ENCODE peak calls at places on chromosomes 13 and 19, in ten cellular contexts. I is fibroblast of lung; R is progenitor cell of endocrine pancreas; L is stimulated activated CD4-positive, alpha-beta T cell treated with anti-CD3 and anti-CD28 coated beads, TNF-alpha, amount 100 ng/mL, for 48 hours; U is non-pigmented ciliary epithelial cell; Y is activated T-cell treated with anti-CD3 and anti-CD28 coated beads, Interleukin-2, amount 50 U/mL, for 72 hours; Q is T-helper 2 cell; V is tibial nerve; G is Right ventricle myocardium superior; F is HTR-8/SVneo. W is an unnamed sample.

GRCh38 chr13:58598241-58598640 is 966.7 kb downstream of the PCDH17 start:
- DNase-seq in G (no peak), I (peak; percentile 5), Q (no peak), U (no peak), V (no peak), F (no peak), Y (no peak), L (no peak), R (no peak), W (no peak)

GRCh38 chr13:48448285-48448962 is 35.5 kb upstream of the LPAR6 start:
- DNase-seq in V (no peak), I (peak; percentile 25), L (no peak), Q (no peak), F (no peak), G (no peak), U (no peak), Y (no peak), R (no peak), W (no peak)

GRCh38 chr19:9000933-9001332 is 9.3 kb downstream of the MUC16 start:
- DNase-seq in R (no peak), G (no peak), I (no peak), V (no peak), L (no peak), U (no peak), Y (no peak), F (no peak), Q (no peak), W (no peak)

GRCh38 chr19:27971071-27971470 is 1241.9 kb downstream of the UQCRFS1 start:
- DNase-seq in R (no peak), I (peak; percentile 88), U (no peak), G (no peak), V (no peak), L (no peak), Q (no peak), F (no peak), Y (no peak), W (no peak)

GRCh38 chr13:53198017-53198416 is 169.4 kb downstream of the OLFM4 start:
- DNase-seq in I (no peak), R (no peak), U (no peak), L (no peak), V (no peak), Q (no peak), F (no peak), G (no peak), Y (no peak), W (no peak)

GRCh38 chr19:33622505-33622808 is 704 bp downstream of the CHST8 start:
- DNase-seq in V (no peak), F (no peak), Q (no peak), U (no peak), Y (no peak), L (no peak), G (no peak), R (no peak), I (peak; percentile 8), W (no peak)

GRCh38 chr19:2962018-2962670 is 15.2 kb upstream of the TLE6 start:
- DNase-seq in U (no peak), G (no peak), L (no peak), Q (no peak), V (no peak), R (peak; percentile 37), I (peak; percentile 53), Y (peak; percentile 74), F (peak; percentile 46), W (no peak)

GRCh38 chr19:7554990-7555864 is 19.7 kb downstream of the PNPLA6 start:
- DNase-seq in R (no peak), U (no peak), Q (no peak), Y (peak; percentile 45), G (no peak), L (no peak), I (no peak), V (no peak), F (no peak), W (no peak)

GRCh38 chr19:19406878-19407639 is 1.6 kb downstream of the GATAD2A start:
- DNase-seq in V (no peak), U (no peak), F (no peak), G (no peak), I (peak; percentile 52), R (no peak), Q (peak; percentile 33), L (peak; percentile 52), Y (peak; percentile 62), W (peak; percentile 79)

GRCh38 chr19:11814707-11815050 is 606 bp downstream of the ZNF440 start:
- DNase-seq in G (no peak), F (no peak), Y (no peak), U (no peak), L (no peak), V (no peak), I (peak; percentile 42), R (no peak), Q (no peak), W (no peak)

GRCh38 chr13:110123041-110123809 is 183.7 kb downstream of the COL4A1 start:
- DNase-seq in U (no peak), F (no peak), I (peak; percentile 75), L (no peak), R (no peak), Q (no peak), V (no peak), Y (no peak), G (no peak), W (no peak)

GRCh38 chr19:4295972-4296771 is 6.0 kb downstream of the TMIGD2 start:
- DNase-seq in F (no peak), U (no peak), Q (no peak), I (peak; percentile 20), R (no peak), G (no peak), Y (no peak), L (no peak), V (no peak), W (no peak)

GRCh38 chr19:44671400-44671799 is at the start of gene CEACAM19:
- DNase-seq in R (no peak), L (no peak), V (no peak), I (no peak), F (no peak), U (no peak), Q (no peak), G (no peak), Y (no peak), W (no peak)

GRCh38 chr19:35842666-35843272 is 9.5 kb downstream of the NPHS1 start:
- DNase-seq in L (no peak), G (no peak), R (no peak), U (no peak), Q (no peak), I (no peak), Y (no peak), F (no peak), V (no peak), W (no peak)

GRCh38 chr19:5051619-5052018 is 82.7 kb downstream of the KDM4B start:
- DNase-seq in L (no peak), Q (no peak), R (no peak), V (no peak), I (no peak), U (no peak), F (no peak), G (no peak), Y (no peak), W (no peak)

GRCh38 chr13:38620876-38621275 is 66.0 kb upstream of the FREM2 start:
- DNase-seq in V (no peak), L (no peak), U (no peak), R (no peak), Y (no peak), Q (no peak), G (no peak), I (no peak), F (no peak), W (no peak)

GRCh38 chr13:113491418-113491883 is 940 bp upstream of the DCUN1D2 start:
- DNase-seq in V (no peak), Q (no peak), F (no peak), L (no peak), R (peak; percentile 25), U (no peak), I (peak; percentile 27), G (peak; percentile 63), Y (peak; percentile 18), W (no peak)

GRCh38 chr19:22523940-22524339 is 101.8 kb upstream of the ZNF98 start:
- DNase-seq in V (no peak), Q (no peak), F (no peak), L (no peak), I (no peak), Y (no peak), R (no peak), U (no peak), G (no peak), W (no peak)

GRCh38 chr19:8615813-8616596 is 5.5 kb upstream of the ADAMTS10 start:
- DNase-seq in Q (peak; percentile 44), Y (peak; percentile 71), G (peak; percentile 77), V (peak; percentile 36), U (no peak), I (peak; percentile 45), R (peak; percentile 46), L (peak; percentile 37), F (peak; percentile 74), W (peak; percentile 91)

GRCh38 chr19:10730932-10731331 is 13.1 kb downstream of the DNM2 start:
- DNase-seq in U (no peak), G (peak; percentile 56), F (no peak), R (no peak), L (no peak), V (no peak), I (no peak), Y (no peak), Q (no peak), W (no peak)

GRCh38 chr19:7340959-7341837 is 7.5 kb upstream of the ARHGEF18 start:
- DNase-seq in R (peak; percentile 93), U (peak; percentile 19), L (peak; percentile 69), Y (peak; percentile 89), G (peak; percentile 90), I (peak; percentile 46), V (peak; percentile 80), F (peak; percentile 69), Q (peak; percentile 82), W (peak; percentile 90)

GRCh38 chr19:4386038-4386782 is 14.1 kb downstream of the SH3GL1 start:
- DNase-seq in R (no peak), I (no peak), Y (no peak), L (no peak), G (no peak), V (no peak), Q (no peak), U (no peak), F (no peak), W (no peak)

GRCh38 chr13:46698910-46699460 is 98.0 kb downstream of the ESD start:
- DNase-seq in Y (no peak), R (no peak), F (no peak), V (no peak), G (no peak), Q (no peak), I (peak; percentile 13), L (no peak), U (no peak), W (no peak)

GRCh38 chr13:65505941-65506340 is 1724.2 kb downstream of the PCDH9 start:
- DNase-seq in V (no peak), L (no peak), Q (no peak), R (no peak), U (no peak), I (no peak), F (no peak), Y (no peak), G (no peak), W (no peak)

GRCh38 chr19:58305932-58306323 is 751 bp downstream of the ERVK3-1 start:
- DNase-seq in Q (no peak), R (no peak), Y (no peak), V (no peak), G (no peak), L (no peak), F (no peak), I (no peak), U (no peak), W (peak; percentile 27)

GRCh38 chr13:21674271-21675009 is 3.6 kb downstream of the FGF9 start:
- DNase-seq in F (no peak), I (no peak), Y (peak; percentile 54), V (no peak), Q (no peak), L (no peak), U (no peak), G (peak; percentile 54), R (peak; percentile 27), W (no peak)

GRCh38 chr19:35587326-35587725 is 1.4 kb downstream of the PMIS2 start:
- DNase-seq in G (no peak), Y (no peak), Q (no peak), L (no peak), I (peak; percentile 10), U (no peak), R (no peak), F (no peak), V (no peak), W (no peak)

W was measured in cardiac septum.